ENCODE peak calls at places on chromosomes 16 and 17, in four cellular contexts. E, C, S and I are unnamed samples.

GRCh38 chr17:17313350-17313991 is 10.3 kb downstream of the NT5M start:
- DNase-seq in E (peak; percentile 79), C (no peak), S (peak; percentile 78), I (peak; percentile 91)

GRCh38 chr17:48048321-48049140 is at the start of gene NFE2L1:
- DNase-seq in E (no peak), C (peak; percentile 90), S (peak; percentile 95), I (peak; percentile 95)

GRCh38 chr17:34769049-34769448 is 189.7 kb downstream of the TMEM132E start:
- DNase-seq in E (no peak), C (no peak), S (no peak), I (no peak)

GRCh38 chr16:77913738-77914263 is 108.5 kb upstream of the CLEC3A start:
- DNase-seq in E (no peak), C (peak; percentile 46), S (no peak), I (no peak)

GRCh38 chr17:7296189-7296861 is 1.9 kb upstream of the YBX2 start:
- DNase-seq in E (peak; percentile 96), C (peak; percentile 74), S (peak; percentile 87), I (peak; percentile 96)

GRCh38 chr17:32907583-32907982 is 20.4 kb upstream of the TMEM98 start:
- DNase-seq in E (no peak), C (no peak), S (no peak), I (peak; percentile 8)

GRCh38 chr16:87764600-87765472 is 950 bp downstream of the KLHDC4 start:
- DNase-seq in E (no peak), C (no peak), S (no peak), I (no peak)

GRCh38 chr17:74429604-74430384 is 2.1 kb upstream of the GPRC5C start:
- DNase-seq in E (no peak), C (no peak), S (peak; percentile 34), I (peak; percentile 58)

GRCh38 chr16:88619859-88620655 is 18.3 kb upstream of the IL17C start:
- DNase-seq in E (no peak), C (peak; percentile 98), S (no peak), I (no peak)

GRCh38 chr16:75580-76501 is 2.2 kb upstream of the MPG start:
- DNase-seq in E (no peak), C (peak; percentile 86), S (peak; percentile 92), I (peak; percentile 83)

GRCh38 chr17:81712468-81713003 is 452 bp downstream of the SLC25A10 start:
- DNase-seq in E (no peak), C (no peak), S (peak; percentile 48), I (no peak)

GRCh38 chr17:32020943-32021617 is 13.9 kb downstream of the LRRC37B start:
- DNase-seq in E (no peak), C (no peak), S (no peak), I (no peak)

GRCh38 chr17:774320-774584 is 7.8 kb downstream of the GLOD4 start:
- DNase-seq in E (no peak), C (no peak), S (no peak), I (no peak)

GRCh38 chr17:40342575-40343058 is 21.9 kb downstream of the GJD3 start:
- DNase-seq in E (peak; percentile 60), C (no peak), S (no peak), I (no peak)

GRCh38 chr17:40340880-40341807 is 23.4 kb downstream of the GJD3 start:
- DNase-seq in E (peak; percentile 82), C (peak; percentile 73), S (peak; percentile 91), I (peak; percentile 93)

GRCh38 chr17:40343126-40344119 is 21.1 kb downstream of the GJD3 start:
- DNase-seq in E (no peak), C (no peak), S (no peak), I (no peak)

GRCh38 chr17:40340327-40340726 is 24.2 kb downstream of the GJD3 start:
- DNase-seq in E (no peak), C (no peak), S (no peak), I (no peak)

GRCh38 chr17:40341808-40342574 is 22.5 kb downstream of the GJD3 start:
- DNase-seq in E (peak; percentile 88), C (peak; percentile 50), S (peak; percentile 89), I (peak; percentile 65)
- H4K5ac ChIP-seq in E (no peak overlapping the region), C (no peak overlapping the region), S (no peak overlapping the region), I (no peak overlapping the region)

DNA sequence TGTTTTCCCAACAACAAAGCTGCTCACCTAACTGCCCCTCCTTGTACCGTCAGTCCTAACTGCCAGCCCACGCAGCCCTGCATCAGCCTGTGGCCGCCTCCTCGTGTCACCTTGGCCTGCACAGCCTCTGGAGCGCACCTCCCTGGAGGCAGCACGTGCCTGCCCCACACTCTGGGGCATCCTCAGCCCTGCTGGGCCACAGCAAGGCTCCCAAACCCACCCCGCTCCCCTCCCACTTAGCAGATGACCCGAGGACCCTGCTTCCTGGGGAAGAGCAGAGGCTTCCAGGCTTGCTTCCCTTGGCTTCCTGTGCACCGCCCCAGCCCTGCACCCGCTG is 114.8 kb downstream of the MGAT5B start:
- DNase-seq in E (no peak), C (no peak), S (no peak), I (no peak)
- H4K5ac ChIP-seq in E (no peak overlapping the region), C (no peak overlapping the region), S (no peak overlapping the region), I (no peak overlapping the region)

GRCh38 chr16:11290102-11290893 is 9.2 kb upstream of the PRM1 start:
- DNase-seq in E (no peak), C (no peak), S (no peak), I (no peak)
- H4K5ac ChIP-seq in E (no peak overlapping the region), C (no peak overlapping the region), S (no peak overlapping the region), I (no peak overlapping the region)

DNA sequence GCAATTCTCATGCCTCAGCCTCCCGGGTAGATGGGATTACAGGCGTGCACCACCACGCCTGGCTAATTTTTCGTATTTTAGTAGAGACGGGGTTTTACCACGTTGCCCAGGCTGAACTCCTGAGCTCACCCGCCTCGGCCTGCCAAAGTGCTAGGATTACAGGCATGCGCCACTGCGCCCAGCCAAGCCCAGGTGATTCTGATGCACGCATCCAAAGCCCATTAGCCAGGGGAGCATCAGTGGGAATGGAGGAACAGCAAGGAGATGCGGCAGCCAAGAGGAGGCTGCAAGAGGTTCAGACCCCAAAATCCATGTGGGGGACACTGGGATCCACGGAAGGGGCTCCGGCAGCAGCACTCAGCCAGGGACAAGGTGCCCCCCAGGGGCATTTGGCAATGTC is 12.1 kb downstream of the ATP2A3 start:
- DNase-seq in E (no peak), C (no peak), S (no peak), I (no peak)
- H4K5ac ChIP-seq in E (no peak overlapping the region), C (no peak overlapping the region), S (no peak overlapping the region), I (no peak overlapping the region)

DNA sequence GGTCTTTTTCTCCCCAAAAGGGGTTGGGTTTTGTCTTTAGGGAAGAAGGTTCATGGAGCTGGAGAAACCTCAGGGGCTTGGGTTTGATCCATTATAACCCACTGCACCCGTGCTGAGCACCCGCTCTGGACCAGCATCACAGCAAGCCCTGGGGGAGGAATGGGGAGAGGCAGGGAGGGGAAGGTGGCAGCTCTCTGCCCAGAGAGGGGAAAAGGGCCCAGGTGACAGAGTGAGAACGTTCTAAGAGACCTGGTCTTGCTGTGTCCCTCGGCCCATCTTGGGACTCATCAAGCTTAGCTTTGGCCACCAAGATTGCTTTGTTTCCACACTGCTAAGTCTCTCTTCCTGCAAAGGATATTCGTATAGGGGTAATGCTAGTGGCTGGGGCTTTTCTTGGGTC is 38.2 kb upstream of the TAC4 start:
- DNase-seq in E (no peak), C (no peak), S (no peak), I (no peak)
- H4K5ac ChIP-seq in E (no peak overlapping the region), C (no peak overlapping the region), S (no peak overlapping the region), I (no peak overlapping the region)

DNA sequence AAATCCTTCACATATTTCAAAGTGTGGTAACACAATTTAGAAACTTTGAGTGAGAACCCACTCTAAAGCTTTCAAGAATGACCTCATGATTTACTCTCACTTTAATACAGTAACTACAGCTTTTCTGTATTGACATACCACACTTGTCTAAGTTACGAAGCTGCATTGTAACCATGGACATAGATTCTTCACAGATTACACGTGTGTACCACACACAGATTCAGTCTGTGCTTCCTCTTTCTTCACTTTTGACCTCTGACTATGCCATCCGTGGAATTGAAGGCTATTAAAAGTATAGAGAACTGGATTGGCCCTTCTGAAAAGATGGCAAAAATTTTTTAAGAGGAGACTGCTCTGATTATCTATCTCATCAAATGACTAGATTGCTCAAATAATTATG is 172.7 kb downstream of the TANC2 start:
- DNase-seq in E (no peak), C (peak; percentile 57), S (no peak), I (no peak)
- H4K5ac ChIP-seq in E (no peak overlapping the region), C (no peak overlapping the region), S (no peak overlapping the region), I (no peak overlapping the region)

GRCh38 chr16:3987231-3987630 is 106.7 kb upstream of the CREBBP start:
- DNase-seq in E (no peak), C (no peak), S (no peak), I (no peak)
- H4K5ac ChIP-seq in E (no peak overlapping the region), C (no peak overlapping the region), S (no peak overlapping the region), I (no peak overlapping the region)

GRCh38 chr17:5815396-5815795 is 231.1 kb upstream of the NLRP1 start:
- DNase-seq in E (no peak), C (no peak), S (no peak), I (peak; percentile 24)
- H4K5ac ChIP-seq in E (no peak overlapping the region), C (no peak overlapping the region), S (no peak overlapping the region), I (no peak overlapping the region)